ENCODE peak calls at places on chromosome 7, in six cellular contexts. C, W, G, F, O and U are unnamed samples.

GRCh38 chr7:135659159-135659837 is 3.0 kb upstream of the STMP1 start:
- DNase-seq in C (no peak), W (no peak), G (no peak), F (no peak), O (no peak), U (peak)

GRCh38 chr7:8037151-8037550 is 68.6 kb downstream of the GLCCI1 start:
- DNase-seq in C (no peak), W (no peak), G (no peak), F (no peak), O (no peak), U (no peak)

GRCh38 chr7:76377186-76377918 is 18.6 kb upstream of the YWHAG start:
- DNase-seq in C (no peak), W (no peak), G (peak), F (no peak), O (no peak), U (no peak)

GRCh38 chr7:131327049-131327625 is 539 bp upstream of the MKLN1 start:
- DNase-seq in C (peak), W (no peak), G (peak), F (no peak), O (no peak), U (no peak)

GRCh38 chr7:117019287-117019686 is 66.0 kb downstream of the ST7 start:
- DNase-seq in C (no peak), W (no peak), G (no peak), F (no peak), O (no peak), U (no peak)

GRCh38 chr7:39631736-39632304 is 8.4 kb downstream of the RALA start:
- DNase-seq in C (no peak), W (no peak), G (no peak), F (no peak), O (no peak), U (no peak)

GRCh38 chr7:30817060-30817770 is 46.0 kb downstream of the MINDY4 start:
- DNase-seq in C (no peak), W (no peak), G (peak), F (no peak), O (no peak), U (no peak)

GRCh38 chr7:88759956-88760515 is 536 bp downstream of the ZNF804B start:
- DNase-seq in C (no peak), W (no peak), G (no peak), F (no peak), O (no peak), U (no peak)

GRCh38 chr7:140922741-140923345 is 1.9 kb downstream of the BRAF start:
- DNase-seq in C (no peak), W (no peak), G (no peak), F (no peak), O (no peak), U (no peak)

GRCh38 chr7:132939495-132939894 is 142.4 kb downstream of the CHCHD3 start:
- DNase-seq in C (no peak), W (no peak), G (no peak), F (no peak), O (no peak), U (no peak)

GRCh38 chr7:142872106-142872675 is 13.4 kb downstream of the TRPV6 start:
- DNase-seq in C (no peak), W (no peak), G (no peak), F (no peak), O (peak), U (no peak)

GRCh38 chr7:159113056-159113455 is 31.6 kb downstream of the VIPR2 start:
- DNase-seq in C (no peak), W (no peak), G (no peak), F (no peak), O (no peak), U (no peak)

GRCh38 chr7:158976468-158976848 is 120.1 kb downstream of the DYNC2I1 start:
- DNase-seq in C (no peak), W (peak), G (no peak), F (no peak), O (peak), U (no peak)

GRCh38 chr7:102169651-102170416 is 116.8 kb upstream of the SH2B2 start:
- DNase-seq in C (no peak), W (no peak), G (no peak), F (no peak), O (no peak), U (no peak)

GRCh38 chr7:35556532-35557471 is 138.1 kb downstream of the HERPUD2 start:
- DNase-seq in C (no peak), W (no peak), G (no peak), F (no peak), O (no peak), U (peak)

GRCh38 chr7:102287465-102288146 is 938 bp downstream of the SH2B2 start:
- DNase-seq in C (peak), W (peak), G (peak), F (peak), O (no peak), U (no peak)

GRCh38 chr7:85115862-85116261 is 71.0 kb downstream of the SEMA3D start:
- DNase-seq in C (no peak), W (no peak), G (no peak), F (no peak), O (no peak), U (no peak)

GRCh38 chr7:45589061-45589460 is 14.9 kb downstream of the ADCY1 start:
- DNase-seq in C (no peak), W (no peak), G (no peak), F (no peak), O (no peak), U (no peak)

GRCh38 chr7:118239014-118239413 is 14.5 kb downstream of the ANKRD7 start:
- DNase-seq in C (no peak), W (no peak), G (no peak), F (no peak), O (no peak), U (no peak)

GRCh38 chr7:100342761-100343160 is 15.2 kb upstream of the PILRB start:
- DNase-seq in C (no peak), W (no peak), G (no peak), F (no peak), O (no peak), U (no peak)

GRCh38 chr7:155643804-155644177 is 670 bp upstream of the RBM33 start:
- DNase-seq in C (no peak), W (no peak), G (peak), F (peak), O (no peak), U (no peak)

GRCh38 chr7:110130669-110131068 is 960.3 kb upstream of the LRRN3 start:
- DNase-seq in C (no peak), W (no peak), G (peak), F (no peak), O (no peak), U (no peak)

GRCh38 chr7:143884978-143885559 is 16.9 kb downstream of the TCAF1 start:
- DNase-seq in C (peak), W (peak), G (peak), F (peak), O (no peak), U (no peak)

GRCh38 chr7:139482122-139482521 is 1.4 kb downstream of the KLRG2 start:
- DNase-seq in C (no peak), W (no peak), G (no peak), F (no peak), O (no peak), U (no peak)

GRCh38 chr7:24669971-24670591 is 87.2 kb downstream of the GSDME start:
- DNase-seq in C (no peak), W (no peak), G (no peak), F (no peak), O (no peak), U (no peak)

GRCh38 chr7:142785841-142786250 is 15.1 kb downstream of the PRSS2 start:
- DNase-seq in C (no peak), W (peak), G (no peak), F (no peak), O (no peak), U (no peak)

GRCh38 chr7:81484266-81484665 is 285.6 kb downstream of the HGF start:
- DNase-seq in C (no peak), W (no peak), G (peak), F (peak), O (no peak), U (no peak)

GRCh38 chr7:47669178-47669878 is 87.4 kb upstream of the TNS3 start:
- DNase-seq in C (peak), W (peak), G (peak), F (peak), O (peak), U (no peak)

GRCh38 chr7:22675917-22676343 is 51.1 kb upstream of the IL6 start:
- DNase-seq in C (no peak), W (no peak), G (peak), F (no peak), O (no peak), U (no peak)

GRCh38 chr7:87110778-87111177 is 41.5 kb upstream of the DMTF1 start:
- DNase-seq in C (no peak), W (no peak), G (peak), F (no peak), O (no peak), U (no peak)

GRCh38 chr7:128781851-128782250 is 6.3 kb upstream of the OPN1SW start:
- DNase-seq in C (no peak), W (no peak), G (no peak), F (no peak), O (no peak), U (no peak)

GRCh38 chr7:51366930-51367613 is 50.5 kb upstream of the COBL start:
- DNase-seq in C (peak), W (no peak), G (peak), F (peak), O (peak), U (no peak)

GRCh38 chr7:35254496-35255416 is 856 bp upstream of the TBX20 start:
- DNase-seq in C (no peak), W (no peak), G (no peak), F (no peak), O (no peak), U (no peak)

GRCh38 chr7:137325927-137326326 is 17.6 kb downstream of the PTN start:
- DNase-seq in C (no peak), W (no peak), G (peak), F (no peak), O (no peak), U (no peak)

GRCh38 chr7:54253036-54253373 is 289.2 kb upstream of the VSTM2A start:
- DNase-seq in C (no peak), W (no peak), G (no peak), F (no peak), O (no peak), U (no peak)